ENCODE peak calls at places on chromosome 7, in eight cellular contexts. Z, S, C, Y, O, F, A and J are unnamed samples.

GRCh38 chr7:7843972-7844371 is 124.6 kb upstream of the GLCCI1 start:
- DNase-seq in F (no peak), C (no peak), Y (no peak), S (no peak), A (no peak), O (no peak), Z (no peak), J (no peak)

GRCh38 chr7:151063212-151063561 is 3.8 kb downstream of the SLC4A2 start:
- DNase-seq in Z (no peak), C (no peak), A (no peak), F (no peak), S (peak; percentile 72), O (no peak), Y (no peak), J (no peak)

GRCh38 chr7:106284516-106285050 is at the start of gene NAMPT:
- DNase-seq in Z (no peak), Y (peak; percentile 48), S (peak; percentile 75), O (no peak), C (no peak), A (peak; percentile 95), F (peak; percentile 58), J (no peak)

GRCh38 chr7:50497068-50497642 is 47.0 kb upstream of the FIGNL1 start:
- DNase-seq in C (peak; percentile 70), S (peak; percentile 68), F (no peak), A (no peak), O (no peak), Y (no peak), Z (no peak), J (no peak)

GRCh38 chr7:101121996-101122932 is 4.6 kb upstream of the SERPINE1 start:
- DNase-seq in F (no peak), O (no peak), C (peak; percentile 97), Z (no peak), Y (no peak), A (no peak), S (peak; percentile 90), J (no peak)

GRCh38 chr7:147700702-147701101 is 889.9 kb upstream of the C7orf33 start:
- DNase-seq in A (no peak), C (no peak), F (no peak), Z (no peak), Y (no peak), S (no peak), O (no peak), J (no peak)

GRCh38 chr7:132576723-132577089 is 436 bp upstream of the PLXNA4 start:
- DNase-seq in F (no peak), C (no peak), O (no peak), A (no peak), S (peak; percentile 23), Y (no peak), Z (no peak), J (no peak)

GRCh38 chr7:30710669-30711068 is 28.4 kb upstream of the CRHR2 start:
- DNase-seq in S (no peak), Z (no peak), F (no peak), O (no peak), C (no peak), Y (no peak), A (no peak), J (no peak)

GRCh38 chr7:27247452-27248426 is 5.1 kb downstream of the EVX1 start:
- DNase-seq in S (no peak), F (no peak), Y (no peak), Z (no peak), O (no peak), A (no peak), C (no peak), J (no peak)

GRCh38 chr7:132933076-132933466 is 148.8 kb downstream of the CHCHD3 start:
- DNase-seq in S (peak; percentile 48), O (no peak), Z (no peak), C (no peak), F (no peak), A (no peak), Y (no peak), J (no peak)

GRCh38 chr7:105087981-105088380 is 74.0 kb downstream of the KMT2E start:
- DNase-seq in Z (no peak), S (no peak), O (no peak), F (no peak), A (no peak), Y (no peak), C (no peak), J (no peak)